ENCODE peak calls at places on chromosomes 5 and 9, in six cellular contexts. V, G, O, I, B and A are unnamed samples. For H3K4me1 and H3K9me3, the result is how much of the 10 kb centered on the place peaks cover.

GRCh38 chr5:55303238-55303690 is 4.2 kb downstream of the DHX29 start:
- DNase-seq in V (peak), G (peak), O (no peak), I (no peak), B (peak), A (no peak)

GRCh38 chr9:125763373-125763772 is 16.2 kb downstream of the PBX3 start:
- DNase-seq in V (peak), G (no peak), O (peak), I (no peak), B (no peak), A (no peak)

GRCh38 chr5:135387629-135387960 is 11.4 kb downstream of the MACROH2A1 start:
- DNase-seq in V (no peak), G (no peak), O (no peak), I (no peak), B (no peak), A (no peak)

GRCh38 chr5:55276771-55277170 is 30.7 kb downstream of the DHX29 start:
- DNase-seq in V (peak), G (no peak), O (no peak), I (no peak), B (no peak), A (no peak)

GRCh38 chr5:168404366-168404765 is 81.9 kb upstream of the RARS1 start:
- DNase-seq in V (peak), G (no peak), O (no peak), I (no peak), B (no peak), A (no peak)

GRCh38 chr5:42781584-42781983 is 25.0 kb downstream of the CCDC152 start:
- DNase-seq in V (no peak), G (no peak), O (no peak), I (no peak), B (no peak), A (no peak)

GRCh38 chr5:7881816-7882215 is 12.9 kb downstream of the MTRR start:
- DNase-seq in V (no peak), G (no peak), O (no peak), I (no peak), B (no peak), A (no peak)

GRCh38 chr5:45109636-45110035 is 300.9 kb downstream of the MRPS30 start:
- DNase-seq in V (no peak), G (no peak), O (no peak), I (peak), B (no peak), A (no peak)

GRCh38 chr5:142286111-142286510 is 38.7 kb downstream of the SPRY4 start:
- DNase-seq in V (no peak), G (no peak), O (no peak), I (no peak), B (no peak), A (no peak)

DNA sequence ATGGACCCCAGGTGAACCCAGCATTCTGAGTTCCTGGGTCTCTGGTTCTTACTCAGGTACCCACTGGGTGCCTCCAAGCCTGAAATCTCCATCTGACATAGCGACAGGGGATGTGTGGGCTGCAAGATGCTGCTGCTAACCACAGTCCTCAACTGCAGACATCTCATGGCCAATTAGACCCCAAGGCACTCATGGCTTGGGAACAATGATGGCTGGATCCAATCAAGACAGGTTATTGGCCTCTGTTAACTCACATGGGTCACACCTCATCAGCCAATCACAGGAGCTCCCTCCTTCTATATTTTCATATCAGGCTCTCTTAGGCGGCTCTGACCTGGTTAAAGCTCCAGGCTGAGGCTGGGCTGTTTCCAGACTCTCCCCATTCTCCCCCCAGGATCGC is 57.0 kb downstream of the CXXC5 start:
- DNase-seq in V (no peak), G (no peak), O (no peak), I (no peak), B (no peak), A (no peak)
- H3K4me1 ChIP-seq in V (under half), G (under half), O (under half), I (under half), B (under half), A (under half)

GRCh38 chr5:165844571-165844970 is 2339.2 kb downstream of the MAT2B start:
- DNase-seq in V (no peak), G (no peak), O (no peak), I (no peak), B (no peak), A (no peak)
- H3K9me3 ChIP-seq in V (under half), G (under half), O (under half), I (under half), B (under half), A (under half)

GRCh38 chr9:115162946-115163345 is 45.0 kb upstream of the TNC start:
- DNase-seq in V (no peak), G (no peak), O (no peak), I (no peak), B (no peak), A (no peak)

GRCh38 chr9:115164511-115164974 is 46.6 kb upstream of the TNC start:
- DNase-seq in V (peak), G (no peak), O (no peak), I (peak), B (no peak), A (no peak)

GRCh38 chr9:115165233-115165632 is 47.3 kb upstream of the TNC start:
- DNase-seq in V (no peak), G (no peak), O (no peak), I (no peak), B (no peak), A (no peak)

GRCh38 chr9:115158666-115159481 is 40.9 kb upstream of the TNC start:
- DNase-seq in V (peak), G (no peak), O (no peak), I (no peak), B (no peak), A (no peak)

DNA sequence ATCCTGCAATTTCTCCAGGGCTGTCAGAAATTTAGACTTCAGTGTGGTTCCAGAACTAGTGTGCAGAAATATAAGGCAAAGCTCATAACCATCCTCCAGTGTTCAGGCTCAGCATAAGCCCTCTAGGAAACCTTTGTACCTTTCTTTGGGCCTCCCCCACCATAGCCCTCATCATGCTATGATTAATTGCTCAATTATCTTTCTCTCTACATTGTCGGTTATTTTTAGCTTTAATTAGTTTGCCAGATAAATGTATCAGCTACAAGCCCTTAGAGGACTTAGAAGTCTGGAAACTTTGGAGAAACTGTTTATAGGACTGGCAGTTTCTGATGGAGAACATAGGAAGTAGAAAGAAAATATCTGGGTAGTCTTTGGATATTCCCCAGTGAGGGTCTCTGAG is 43.5 kb upstream of the TNC start:
- DNase-seq in V (no peak), G (no peak), O (no peak), I (no peak), B (no peak), A (no peak)
- H3K27ac ChIP-seq in V (no peak), G (no peak), O (no peak), I (no peak), B (no peak), A (no peak)

GRCh38 chr5:154485850-154486426 is 7.9 kb upstream of the HAND1 start:
- DNase-seq in V (no peak), G (no peak), O (no peak), I (peak), B (no peak), A (no peak)

GRCh38 chr5:154484393-154484944 is 6.4 kb upstream of the HAND1 start:
- DNase-seq in V (no peak), G (no peak), O (no peak), I (no peak), B (no peak), A (no peak)

GRCh38 chr5:154485092-154485491 is 7.1 kb upstream of the HAND1 start:
- DNase-seq in V (no peak), G (no peak), O (no peak), I (no peak), B (no peak), A (no peak)

GRCh38 chr5:154487541-154487940 is 9.5 kb upstream of the HAND1 start:
- DNase-seq in V (no peak), G (no peak), O (no peak), I (peak), B (no peak), A (no peak)

DNA sequence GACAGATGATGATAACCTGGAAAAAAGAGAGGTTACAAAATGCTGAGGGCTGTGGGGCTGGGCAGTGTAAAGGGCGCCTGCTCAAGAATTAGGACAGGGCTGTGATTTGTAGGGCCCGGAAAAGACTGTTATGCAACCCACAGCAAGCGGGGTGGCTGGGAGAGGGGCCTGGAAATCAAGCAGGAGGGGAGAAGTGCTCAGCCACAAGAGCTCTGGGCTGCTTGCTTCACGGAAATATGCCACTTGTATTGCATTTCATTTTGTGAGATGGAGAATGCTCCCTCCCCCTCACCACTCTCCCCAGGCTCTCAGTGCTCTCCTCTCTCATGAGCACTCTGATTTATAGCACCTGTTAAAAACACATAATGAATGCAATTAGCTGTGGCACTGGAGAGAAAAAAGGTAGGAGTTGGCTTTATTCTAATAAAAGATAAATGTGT is 8.4 kb upstream of the HAND1 start:
- DNase-seq in V (no peak), G (no peak), O (peak), I (peak), B (no peak), A (no peak)
- H3K4me1 ChIP-seq in V (under half), G (under half), O (under half), I (under half), B (under half), A (under half)

GRCh38 chr5:32027093-32027716 is 146.9 kb downstream of the GOLPH3 start:
- DNase-seq in V (no peak), G (no peak), O (no peak), I (no peak), B (no peak), A (no peak)
- H3K9me3 ChIP-seq in V (under half), G (under half), O (under half), I (under half), B (under half), A (under half)

GRCh38 chr5:110917161-110917875 is 154.2 kb upstream of the TSLP start:
- DNase-seq in V (peak), G (no peak), O (peak), I (no peak), B (no peak), A (no peak)
- H3K27ac ChIP-seq in V (peak), G (no peak), O (peak), I (no peak), B (no peak), A (no peak)

GRCh38 chr9:133969681-133970580 is 22.2 kb downstream of the VAV2 start:
- DNase-seq in V (no peak), G (no peak), O (no peak), I (no peak), B (no peak), A (no peak)
- H3K4me1 ChIP-seq in V (under half), G (under half), O (under half), I (under half), B (under half), A (under half)